ENCODE peak calls at places on chromosomes 5 and 9, in seven cellular contexts. Q, T, G, A, U, B and D are unnamed samples.

GRCh38 chr5:152380415-152381123 is 24.5 kb downstream of the NMUR2 start:
- DNase-seq in Q (no peak), T (no peak), G (no peak), A (no peak), U (no peak), B (no peak), D (no peak)

GRCh38 chr5:54073735-54074134 is 236.6 kb downstream of the ARL15 start:
- DNase-seq in Q (no peak), T (no peak), G (no peak), A (no peak), U (no peak), B (no peak), D (no peak)

GRCh38 chr9:98081477-98082219 is 25.1 kb downstream of the NANS start:
- DNase-seq in Q (no peak), T (no peak), G (no peak), A (no peak), U (no peak), B (no peak), D (no peak)

GRCh38 chr9:36575411-36575882 is 2.8 kb downstream of the MELK start:
- DNase-seq in Q (no peak), T (peak; percentile 76), G (no peak), A (no peak), U (no peak), B (no peak), D (no peak)

GRCh38 chr9:116207371-116208111 is 54.0 kb downstream of the PAPPA start:
- DNase-seq in Q (no peak), T (peak; percentile 71), G (no peak), A (no peak), U (no peak), B (no peak), D (no peak)

GRCh38 chr9:17987174-17987573 is 408.3 kb downstream of the SH3GL2 start:
- DNase-seq in Q (no peak), T (no peak), G (no peak), A (no peak), U (no peak), B (no peak), D (no peak)

GRCh38 chr5:126460977-126461376 is 37.8 kb downstream of the GRAMD2B start:
- DNase-seq in Q (no peak), T (no peak), G (no peak), A (no peak), U (no peak), B (no peak), D (no peak)

GRCh38 chr5:110105692-110106091 is 416.0 kb downstream of the MAN2A1 start:
- DNase-seq in Q (no peak), T (peak; percentile 31), G (no peak), A (no peak), U (no peak), B (peak; percentile 46), D (no peak)

GRCh38 chr5:91301459-91301858 is 81.7 kb downstream of the ARRDC3 start:
- DNase-seq in Q (no peak), T (peak; percentile 88), G (no peak), A (no peak), U (no peak), B (no peak), D (no peak)

GRCh38 chr9:32345243-32345642 is 39.2 kb upstream of the ACO1 start:
- DNase-seq in Q (no peak), T (no peak), G (no peak), A (no peak), U (no peak), B (no peak), D (no peak)

GRCh38 chr5:154406231-154406630 is 39.6 kb upstream of the SAP30L start:
- DNase-seq in Q (no peak), T (peak; percentile 19), G (no peak), A (no peak), U (no peak), B (no peak), D (no peak)

GRCh38 chr5:98840946-98841345 is 67.5 kb downstream of the RGMB start:
- DNase-seq in Q (no peak), T (peak; percentile 22), G (no peak), A (no peak), U (no peak), B (no peak), D (no peak)

GRCh38 chr5:18314192-18314778 is 680.0 kb downstream of the TAF11L14 start:
- DNase-seq in Q (no peak), T (peak; percentile 50), G (no peak), A (no peak), U (peak; percentile 43), B (no peak), D (no peak)

GRCh38 chr9:121510766-121511555 is 11.3 kb upstream of the GGTA1 start:
- DNase-seq in Q (peak; percentile 44), T (peak; percentile 30), G (no peak), A (no peak), U (no peak), B (peak; percentile 53), D (no peak)

GRCh38 chr5:179163236-179164155 is 103.3 kb downstream of the ZNF354C start:
- DNase-seq in Q (no peak), T (no peak), G (no peak), A (peak; percentile 8), U (no peak), B (no peak), D (no peak)

GRCh38 chr9:14888857-14889256 is 21.4 kb downstream of the FREM1 start:
- DNase-seq in Q (no peak), T (no peak), G (no peak), A (no peak), U (no peak), B (no peak), D (no peak)

GRCh38 chr9:130994546-130995398 is 14.2 kb upstream of the LAMC3 start:
- DNase-seq in Q (no peak), T (no peak), G (no peak), A (no peak), U (no peak), B (no peak), D (no peak)

GRCh38 chr9:115520626-115521025 is 402.7 kb upstream of the TNC start:
- DNase-seq in Q (no peak), T (no peak), G (no peak), A (no peak), U (no peak), B (no peak), D (no peak)

GRCh38 chr9:88322906-88323566 is 65.2 kb upstream of the SPIN1 start:
- DNase-seq in Q (no peak), T (peak; percentile 55), G (no peak), A (peak; percentile 44), U (peak; percentile 78), B (peak; percentile 6), D (no peak)

GRCh38 chr5:7584749-7585148 is 188.8 kb downstream of the ADCY2 start:
- DNase-seq in Q (no peak), T (no peak), G (no peak), A (no peak), U (no peak), B (no peak), D (no peak)

GRCh38 chr5:121915765-121916164 is 46.0 kb upstream of the SRFBP1 start:
- DNase-seq in Q (no peak), T (no peak), G (no peak), A (no peak), U (no peak), B (no peak), D (no peak)

GRCh38 chr5:94072116-94072515 is 330.7 kb upstream of the POU5F2 start:
- DNase-seq in Q (no peak), T (peak; percentile 24), G (no peak), A (no peak), U (no peak), B (no peak), D (no peak)

GRCh38 chr5:132227235-132227484 is 493 bp downstream of the P4HA2 start:
- DNase-seq in Q (no peak), T (no peak), G (no peak), A (no peak), U (no peak), B (no peak), D (no peak)

DNA sequence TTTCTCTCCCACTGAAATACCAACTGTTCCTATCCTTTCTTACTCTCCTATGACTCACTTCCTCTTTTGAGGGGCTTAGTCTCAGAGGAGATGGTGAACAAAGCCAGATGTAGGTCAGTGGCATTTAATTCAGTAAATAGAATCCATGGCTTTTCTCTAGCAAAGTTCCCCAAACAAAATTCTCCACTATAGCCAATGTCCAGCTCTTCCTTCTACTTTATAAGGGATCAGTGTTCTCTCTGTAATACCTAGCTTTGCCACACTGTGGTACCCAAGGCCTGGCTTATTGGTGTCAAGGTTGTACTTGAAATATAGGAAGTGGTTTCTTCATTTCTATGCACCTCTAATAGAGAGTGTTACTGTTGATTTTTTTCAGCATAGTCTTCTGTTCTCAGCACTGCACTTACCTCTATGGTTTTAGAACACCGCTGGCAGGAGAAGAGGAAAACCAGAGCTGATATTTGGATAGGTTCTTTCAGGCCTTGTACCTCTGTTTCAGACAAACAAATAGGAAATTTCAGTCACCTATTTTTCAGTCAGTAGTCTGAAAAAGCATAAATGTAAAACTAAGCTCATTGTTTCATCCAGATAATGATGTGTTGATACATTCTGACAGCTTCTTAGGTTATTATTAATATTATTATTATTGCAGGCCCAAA is 40.6 kb upstream of the ITGA2 start:
- DNase-seq in Q (peak; percentile 16), T (peak; percentile 93), G (no peak), A (peak; percentile 54), U (peak; percentile 61), B (peak; percentile 64), D (peak; percentile 63)
- TF ChIP-seq CTCF in Q (peak; percentile 82), T (peak; percentile 77), G (peak; percentile 52), A (peak; percentile 75), U (peak; percentile 80), B (peak; percentile 78), D (peak; percentile 43)

GRCh38 chr9:23587903-23588302 is 238.1 kb downstream of the ELAVL2 start:
- DNase-seq in Q (no peak), T (no peak), G (no peak), A (no peak), U (no peak), B (no peak), D (no peak)
- TF ChIP-seq CTCF in Q (no peak), T (no peak), G (no peak), A (no peak), U (peak; percentile 35), B (no peak), D (no peak)

GRCh38 chr9:113355197-113355596 is 5.9 kb downstream of the BSPRY start:
- DNase-seq in Q (no peak), T (peak; percentile 35), G (no peak), A (no peak), U (peak; percentile 33), B (no peak), D (no peak)
- TF ChIP-seq CTCF in Q (no peak), T (no peak), G (no peak), A (no peak), U (peak; percentile 56), B (peak; percentile 6), D (no peak)

GRCh38 chr9:128634651-128635262 is 21.9 kb downstream of the DYNC2I2 start:
- DNase-seq in Q (no peak), T (no peak), G (no peak), A (no peak), U (no peak), B (no peak), D (no peak)

GRCh38 chr9:128635266-128636023 is 21.2 kb downstream of the DYNC2I2 start:
- DNase-seq in Q (peak; percentile 88), T (peak; percentile 97), G (peak; percentile 67), A (no peak), U (no peak), B (peak; percentile 86), D (peak; percentile 71)

GRCh38 chr9:128637656-128638055 is 19.0 kb downstream of the DYNC2I2 start:
- DNase-seq in Q (no peak), T (no peak), G (no peak), A (no peak), U (no peak), B (no peak), D (no peak)

GRCh38 chr9:128636556-128637530 is 19.8 kb downstream of the DYNC2I2 start:
- DNase-seq in Q (no peak), T (no peak), G (no peak), A (no peak), U (no peak), B (no peak), D (no peak)

GRCh38 chr9:128636024-128636390 is 20.6 kb downstream of the DYNC2I2 start:
- DNase-seq in Q (peak; percentile 77), T (no peak), G (no peak), A (no peak), U (no peak), B (peak; percentile 70), D (peak; percentile 39)
- TF ChIP-seq CTCF in Q (peak; percentile 52), T (no peak), G (no peak), A (no peak), U (no peak), B (peak; percentile 17), D (no peak)